ENCODE peak calls at places on chromosomes 3 and 15, in five cellular contexts. A, L, W, S and N are unnamed samples.

GRCh38 chr3:48013288-48013980 is 2.8 kb downstream of the MAP4 start:
- DNase-seq in A (no peak), L (peak), W (peak), S (no peak), N (no peak)

GRCh38 chr3:72446406-72447058 is 401.7 kb downstream of the SHQ1 start:
- DNase-seq in A (peak), L (no peak), W (peak), S (no peak), N (no peak)

GRCh38 chr3:173920386-173920785 is 522.8 kb downstream of the NLGN1 start:
- DNase-seq in A (no peak), L (no peak), W (peak), S (no peak), N (no peak)

GRCh38 chr3:10945683-10946287 is 46.8 kb upstream of the SLC6A1 start:
- DNase-seq in A (peak), L (peak), W (peak), S (peak), N (peak)

GRCh38 chr15:57821826-57822225 is 115.3 kb downstream of the POLR2M start:
- DNase-seq in A (no peak), L (no peak), W (no peak), S (no peak), N (no peak)

GRCh38 chr3:161104561-161105551 is at the start of gene B3GALNT1:
- DNase-seq in A (no peak), L (peak), W (peak), S (peak), N (no peak)

GRCh38 chr15:94236638-94237037 is 5.3 kb downstream of the MCTP2 start:
- DNase-seq in A (no peak), L (no peak), W (no peak), S (no peak), N (no peak)

GRCh38 chr15:97748576-97748975 is 211.9 kb upstream of the ARRDC4 start:
- DNase-seq in A (no peak), L (no peak), W (no peak), S (no peak), N (no peak)

GRCh38 chr3:184745526-184745925 is 33.7 kb upstream of the MAGEF1 start:
- DNase-seq in A (no peak), L (no peak), W (no peak), S (no peak), N (no peak)

GRCh38 chr15:95832655-95833054 is 497.8 kb upstream of the NR2F2 start:
- DNase-seq in A (no peak), L (no peak), W (no peak), S (no peak), N (no peak)

GRCh38 chr3:52535411-52536111 is 844 bp upstream of the UQCC5 start:
- DNase-seq in A (no peak), L (peak), W (no peak), S (no peak), N (no peak)

GRCh38 chr3:52532838-52533622 is 627 bp downstream of the NT5DC2 start:
- DNase-seq in A (peak), L (peak), W (peak), S (peak), N (peak)

GRCh38 chr3:52532517-52532837 is 1.2 kb downstream of the NT5DC2 start:
- DNase-seq in A (peak), L (peak), W (peak), S (peak), N (peak)

GRCh38 chr3:52534281-52535183 is 875 bp upstream of the NT5DC2 start:
- DNase-seq in A (peak), L (peak), W (peak), S (no peak), N (peak)

GRCh38 chr3:52533623-52534280 is at the start of gene NT5DC2:
- DNase-seq in A (peak), L (peak), W (peak), S (peak), N (peak)
- H3K4me3 ChIP-seq in A (peak), L (peak), W (peak), S (peak), N (peak)

DNA sequence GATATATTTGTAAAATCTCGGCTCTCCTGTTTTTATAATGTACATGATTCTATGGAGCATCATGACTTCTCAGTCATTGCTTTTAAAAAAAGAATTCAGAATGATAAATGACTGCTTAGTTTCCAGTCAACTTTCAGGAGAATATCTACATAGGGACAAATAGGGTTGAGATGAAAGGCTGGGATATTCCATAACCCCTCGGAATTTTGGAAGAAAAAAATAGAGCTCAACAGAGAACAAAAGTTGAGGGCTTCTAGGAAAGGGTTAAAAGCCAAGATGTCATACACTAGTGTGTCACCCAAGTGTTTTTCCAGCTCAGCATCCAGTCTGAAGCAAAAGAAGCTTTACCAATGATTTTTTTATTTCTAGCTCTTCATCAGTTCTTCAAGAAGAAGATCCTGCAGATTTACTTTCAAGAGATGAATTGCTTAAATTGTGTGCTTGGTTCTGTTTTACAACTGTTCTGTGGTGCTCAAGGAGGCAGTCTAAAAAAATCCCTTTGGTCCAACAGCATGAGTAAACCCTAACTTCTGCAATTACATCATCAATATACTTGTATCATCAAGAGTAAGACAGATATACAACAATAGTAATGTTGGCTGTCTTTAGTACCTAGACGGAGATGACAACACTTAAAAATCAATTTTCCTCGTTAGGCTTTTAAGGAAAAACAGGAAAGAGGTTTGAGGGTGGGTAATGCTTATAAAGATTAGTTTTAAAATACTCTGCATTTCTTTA is 979 bp downstream of the UNC13C start:
- DNase-seq in A (no peak), L (no peak), W (no peak), S (no peak), N (no peak)
- H3K4me3 ChIP-seq in A (no peak), L (peak), W (peak), S (peak), N (no peak)

GRCh38 chr3:152330565-152330964 is 61.8 kb downstream of the MBNL1 start:
- DNase-seq in A (no peak), L (no peak), W (no peak), S (no peak), N (no peak)

GRCh38 chr3:152331975-152332374 is 63.2 kb downstream of the MBNL1 start:
- DNase-seq in A (no peak), L (no peak), W (no peak), S (no peak), N (no peak)

GRCh38 chr3:152328841-152329240 is 60.1 kb downstream of the MBNL1 start:
- DNase-seq in A (no peak), L (no peak), W (peak), S (no peak), N (peak)

GRCh38 chr3:152333928-152334327 is 65.2 kb downstream of the MBNL1 start:
- DNase-seq in A (no peak), L (no peak), W (no peak), S (no peak), N (no peak)

GRCh38 chr3:152331018-152331541 is 62.4 kb downstream of the MBNL1 start:
- DNase-seq in A (no peak), L (peak), W (peak), S (no peak), N (no peak)
- H3K4me3 ChIP-seq in A (no peak), L (no peak), W (no peak), S (no peak), N (no peak)

DNA sequence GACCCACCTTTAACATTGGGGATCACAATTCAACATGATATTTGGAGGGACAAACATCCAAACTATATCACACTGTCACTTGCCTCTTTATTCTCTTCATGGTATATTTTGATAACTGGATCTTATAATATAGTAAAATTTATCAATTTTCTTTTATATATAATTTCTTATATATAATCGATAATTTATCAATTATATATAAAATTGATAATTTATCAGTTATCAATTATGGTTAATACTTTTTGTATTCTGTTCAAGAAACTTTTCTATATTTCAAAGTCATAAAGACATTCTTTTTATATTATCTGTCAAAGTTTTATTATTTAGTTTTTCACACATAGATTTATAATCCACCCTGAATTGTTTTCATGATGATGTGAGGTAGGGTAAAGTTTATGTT is 132.9 kb downstream of the ZNF280D start:
- DNase-seq in A (no peak), L (no peak), W (no peak), S (no peak), N (no peak)
- H3K4me3 ChIP-seq in A (no peak), L (no peak), W (no peak), S (no peak), N (no peak)

GRCh38 chr15:87461621-87462020 is 794.9 kb downstream of the NTRK3 start:
- DNase-seq in A (no peak), L (no peak), W (no peak), S (no peak), N (no peak)
- H3K4me3 ChIP-seq in A (no peak), L (no peak), W (no peak), S (no peak), N (no peak)

GRCh38 chr15:50024183-50024795 is 94.7 kb downstream of the ATP8B4 start:
- DNase-seq in A (no peak), L (peak), W (peak), S (no peak), N (no peak)

GRCh38 chr15:50028323-50028722 is 90.7 kb downstream of the ATP8B4 start:
- DNase-seq in A (no peak), L (no peak), W (peak), S (no peak), N (no peak)
- H3K4me3 ChIP-seq in A (no peak), L (no peak), W (no peak), S (no peak), N (no peak)

GRCh38 chr15:39581501-39582285 is 814 bp downstream of the THBS1 start:
- DNase-seq in A (no peak), L (peak), W (peak), S (peak), N (peak)
- H3K4me3 ChIP-seq in A (no peak), L (peak), W (peak), S (peak), N (no peak)

DNA sequence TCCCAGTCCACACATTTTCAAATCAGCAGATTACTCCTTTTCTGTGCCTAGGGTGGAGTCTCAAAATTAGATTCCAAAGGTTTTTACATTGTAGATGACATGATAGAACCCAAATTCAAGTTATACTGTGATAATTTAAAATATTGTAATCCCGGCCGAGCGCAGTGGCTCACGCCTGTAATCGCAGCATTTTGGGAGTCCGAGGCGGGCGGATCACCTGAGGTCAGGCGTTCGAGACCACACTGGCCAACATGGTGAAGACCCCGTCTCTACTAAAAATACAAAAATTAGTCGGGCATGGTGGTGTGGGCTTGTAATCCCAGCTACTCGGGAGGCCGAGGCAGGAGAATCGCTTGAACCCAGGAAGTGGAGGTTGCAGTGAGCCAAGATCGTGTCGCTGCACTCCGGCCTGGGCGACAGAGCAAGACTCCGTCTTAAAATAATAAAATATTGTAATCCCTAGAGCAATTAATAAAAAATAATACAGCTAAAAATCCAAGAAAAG is 1.2 kb upstream of the CYFIP1 start:
- DNase-seq in A (no peak), L (peak), W (no peak), S (no peak), N (no peak)
- H3K4me3 ChIP-seq in A (no peak), L (no peak), W (peak), S (peak), N (no peak)